ENCODE peak calls at places on chromosomes 2 and 18, in six cellular contexts. D is MM.1S, G is GM23338, B is hepatocyte, A is PC-3, O is HCT116. T is an unnamed sample.
A peak's percentile ranks its signal among the peaks of the same experiment; 100 is the strongest.

GRCh38 chr2:6951046-6951445 is 33.8 kb downstream of the RNF144A start:
- DNase-seq in D (no peak), A (no peak), B (no peak), G (no peak), O (no peak), T (no peak)

GRCh38 chr2:239768907-239769573 is 256.1 kb downstream of the NDUFA10 start:
- DNase-seq in A (no peak), O (no peak), G (no peak), D (no peak), B (no peak), T (no peak)

GRCh38 chr2:240482141-240482540 is 46.7 kb downstream of the GPC1 start:
- DNase-seq in B (peak; percentile 1), G (no peak), O (no peak), A (no peak), D (no peak), T (no peak)

GRCh38 chr2:204539010-204539385 is 6.3 kb upstream of the PARD3B start:
- DNase-seq in B (no peak), D (no peak), O (no peak), G (no peak), A (no peak), T (no peak)

GRCh38 chr2:120298173-120298835 is 45.7 kb downstream of the RALB start:
- DNase-seq in G (no peak), O (no peak), B (no peak), A (no peak), D (no peak), T (no peak)

GRCh38 chr2:102686479-102687439 is 67.4 kb downstream of the SLC9A2 start:
- DNase-seq in G (no peak), A (no peak), D (no peak), B (no peak), O (no peak), T (no peak)

GRCh38 chr2:58056201-58056916 is 9.8 kb downstream of the VRK2 start:
- DNase-seq in D (no peak), O (no peak), G (no peak), B (no peak), A (no peak), T (no peak)

GRCh38 chr18:2606335-2606734 is 35.0 kb downstream of the NDC80 start:
- DNase-seq in O (no peak), B (no peak), A (no peak), D (no peak), G (no peak), T (no peak)

GRCh38 chr2:67046568-67046967 is 350.6 kb upstream of the ETAA1 start:
- DNase-seq in B (peak; percentile 30), O (no peak), A (peak; percentile 68), G (no peak), D (no peak), T (no peak)

GRCh38 chr18:39199231-39199855 is 1633.7 kb upstream of the CELF4 start:
- DNase-seq in G (no peak), B (no peak), O (no peak), D (no peak), A (no peak), T (no peak)

GRCh38 chr2:162925595-162925994 is 87.0 kb upstream of the KCNH7 start:
- DNase-seq in D (peak; percentile 48), B (no peak), G (no peak), O (no peak), A (no peak), T (no peak)
- H3K27ac ChIP-seq in D (peak overlapping the region; percentile 4), B (no peak overlapping the region), G (no peak overlapping the region), O (no peak overlapping the region), A (no peak overlapping the region), T (no peak overlapping the region)

DNA sequence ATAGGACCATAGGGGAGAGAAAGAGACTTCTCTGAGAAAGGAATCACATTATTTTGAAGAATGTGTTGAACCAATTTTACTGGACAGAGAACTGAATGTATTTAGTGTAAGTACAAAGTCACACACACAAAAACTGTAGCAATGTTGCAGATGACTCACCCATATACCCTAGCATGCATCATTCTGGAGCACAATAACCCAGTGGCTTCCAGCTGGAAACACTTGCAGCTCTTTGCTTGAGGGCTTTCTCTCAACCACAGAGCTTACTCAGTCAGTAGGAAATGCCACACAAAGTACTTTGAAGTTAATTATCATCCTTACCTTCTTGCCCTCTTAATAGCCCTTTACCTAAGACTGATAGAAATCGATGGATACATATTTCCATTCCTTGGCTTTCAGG is 760.0 kb upstream of the FSHR start:
- DNase-seq in D (no peak), G (no peak), B (peak; percentile 6), O (no peak), A (peak; percentile 61), T (no peak)
- TF ChIP-seq EZH2phosphoT487 in D (no peak), G (no peak), B (no peak), O (no peak), A (no peak), T (no peak)

GRCh38 chr2:65129613-65130439 is at the start of gene RAB1A:
- DNase-seq in A (peak; percentile 99), G (peak; percentile 99), B (peak; percentile 100), D (peak; percentile 99), O (peak; percentile 98), T (peak; percentile 100)
- TF ChIP-seq CTCF in A (peak; percentile 15), G (peak; percentile 64), B (peak; percentile 63), D (peak; percentile 31), O (no peak), T (peak; percentile 35)

GRCh38 chr2:236569593-236569973 is at the start of gene ACKR3:
- DNase-seq in B (peak; percentile 91), A (peak; percentile 82), G (peak; percentile 81), O (peak; percentile 21), D (peak; percentile 84), T (peak; percentile 94)
- H3K27ac ChIP-seq in B (peak within 1 kb of the TSS; percentile 91), A (no peak within 1 kb of the TSS), G (peak within 1 kb of the TSS; percentile 40), O (no peak within 1 kb of the TSS), D (no peak within 1 kb of the TSS), T (peak within 1 kb of the TSS; percentile 67)

DNA sequence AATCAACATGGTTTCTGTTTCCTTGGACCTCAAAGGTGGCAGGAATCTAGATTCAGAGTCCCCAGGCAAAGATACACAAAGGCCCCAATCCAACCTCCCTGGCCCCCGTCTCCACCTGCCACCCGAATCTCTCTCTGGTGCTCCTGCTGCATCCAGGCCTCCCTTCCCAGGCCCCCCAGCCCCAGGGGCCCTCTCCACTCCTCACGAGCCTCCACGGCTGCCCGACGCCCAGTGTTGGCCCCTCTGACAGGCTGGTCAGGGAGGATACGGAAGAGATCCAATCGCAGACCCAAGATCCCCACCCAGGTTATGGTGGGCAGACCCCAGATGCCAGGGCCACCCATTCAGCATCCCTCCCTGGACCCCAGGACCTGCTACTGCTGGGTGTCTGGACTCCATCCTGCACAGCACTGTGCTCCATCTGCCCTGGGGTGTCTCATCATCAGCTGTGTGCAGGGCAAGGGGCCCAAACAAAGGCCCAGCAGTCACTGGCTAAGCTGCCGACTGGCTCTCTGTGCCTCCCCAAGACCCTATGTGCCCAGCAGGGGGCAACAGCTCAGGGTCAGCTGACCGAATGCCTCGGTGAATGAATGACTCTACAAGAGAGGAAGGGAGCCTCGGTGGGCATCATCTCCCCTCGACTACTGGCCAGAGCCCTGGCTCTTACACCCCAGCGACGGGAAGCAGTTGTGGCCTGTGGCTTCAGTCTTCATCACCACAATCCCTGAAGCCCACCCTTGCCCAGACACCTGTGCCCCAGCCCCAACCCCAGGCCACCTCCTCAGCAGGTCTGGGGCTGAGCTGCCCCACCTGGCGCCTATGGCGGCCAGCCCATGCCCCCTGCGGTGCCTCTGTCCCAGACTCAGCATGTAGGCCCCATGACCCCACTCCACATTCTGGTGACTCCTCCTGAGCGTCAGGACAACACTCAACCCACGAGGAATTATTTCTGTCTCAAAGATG is 2.0 kb upstream of the GPR17 start:
- DNase-seq in A (no peak), B (no peak), O (no peak), G (no peak), D (no peak), T (no peak)
- TF ChIP-seq EZH2phosphoT487 in A (no peak), B (no peak), O (no peak), G (no peak), D (no peak), T (no peak)